ENCODE peak calls at places on chromosome 11, in four cellular contexts. F is choroid plexus epithelial cell, B is NCI-H2081, Y is substantia nigra. T is an unnamed sample.

GRCh38 chr11:75721852-75722668 is 4.4 kb downstream of the MOGAT2 start:
- DNase-seq in F (peak), B (no peak), Y (no peak), T (no peak)

GRCh38 chr11:96095884-96096301 is 172.0 kb upstream of the MTMR2 start:
- DNase-seq in F (no peak), B (no peak), Y (no peak), T (no peak)

GRCh38 chr11:57131080-57131790 is 50.5 kb upstream of the LRRC55 start:
- DNase-seq in F (peak), B (no peak), Y (no peak), T (peak)

GRCh38 chr11:121253951-121254350 is 38.6 kb upstream of the SC5D start:
- DNase-seq in F (no peak), B (no peak), Y (no peak), T (no peak)

GRCh38 chr11:107549253-107549953 is 16.1 kb downstream of the ALKBH8 start:
- DNase-seq in F (peak), B (peak), Y (peak), T (no peak)

GRCh38 chr11:114496915-114497314 is 57.6 kb downstream of the REXO2 start:
- DNase-seq in F (no peak), B (no peak), Y (no peak), T (no peak)

GRCh38 chr11:27205779-27206549 is 157.1 kb downstream of the CCDC34 start:
- DNase-seq in F (no peak), B (no peak), Y (no peak), T (no peak)

GRCh38 chr11:624705-625635 is at the start of gene CDHR5:
- DNase-seq in F (no peak), B (no peak), Y (no peak), T (no peak)